ENCODE peak calls at places on chromosomes 5 and 9, in nine cellular contexts. One of them, this sample, is unnamed.
A peak's percentile ranks its signal among the peaks of the same experiment; 100 is the strongest.

GRCh38 chr9:20604561-20604960 is 17.7 kb downstream of the MLLT3 start:
- DNase-seq in iPS DF 6.9: no peak
- DNase-seq in transverse colon: no peak
- DNase-seq in cardiac muscle cell: no peak
- DNase-seq in GM23248: peak; percentile 68
- DNase-seq in body of pancreas: no peak
- DNase-seq in SJSA1: peak; percentile 43
- DNase-seq in Panc1: no peak
- DNase-seq in left lung: no peak
- DNase-seq in this sample: no peak

GRCh38 chr9:134641173-134641985 is at the start of gene COL5A1:
- DNase-seq in iPS DF 6.9: peak; percentile 68
- DNase-seq in transverse colon: peak; percentile 80
- DNase-seq in cardiac muscle cell: peak; percentile 95
- DNase-seq in GM23248: peak; percentile 98
- DNase-seq in body of pancreas: peak; percentile 71
- DNase-seq in SJSA1: peak; percentile 93
- DNase-seq in Panc1: no peak
- DNase-seq in left lung: peak; percentile 89
- DNase-seq in this sample: peak; percentile 97

GRCh38 chr5:133907075-133907474 is 61.4 kb downstream of the C5orf15 start:
- DNase-seq in iPS DF 6.9: no peak
- DNase-seq in transverse colon: no peak
- DNase-seq in cardiac muscle cell: no peak
- DNase-seq in GM23248: no peak
- DNase-seq in body of pancreas: no peak
- DNase-seq in SJSA1: no peak
- DNase-seq in Panc1: no peak
- DNase-seq in left lung: no peak
- DNase-seq in this sample: no peak

GRCh38 chr5:54387659-54388232 is 67.8 kb upstream of the HSPB3 start:
- DNase-seq in iPS DF 6.9: no peak
- DNase-seq in transverse colon: no peak
- DNase-seq in cardiac muscle cell: no peak
- DNase-seq in GM23248: peak; percentile 76
- DNase-seq in body of pancreas: no peak
- DNase-seq in SJSA1: peak; percentile 21
- DNase-seq in Panc1: no peak
- DNase-seq in left lung: no peak
- DNase-seq in this sample: no peak

GRCh38 chr9:121275781-121276658 is 8.1 kb downstream of the GSN start:
- DNase-seq in iPS DF 6.9: no peak
- DNase-seq in transverse colon: no peak
- DNase-seq in cardiac muscle cell: no peak
- DNase-seq in GM23248: no peak
- DNase-seq in body of pancreas: no peak
- DNase-seq in SJSA1: no peak
- DNase-seq in Panc1: no peak
- DNase-seq in left lung: no peak
- DNase-seq in this sample: no peak

GRCh38 chr9:123511326-123511974 is 155.5 kb downstream of the CRB2 start:
- DNase-seq in iPS DF 6.9: no peak
- DNase-seq in transverse colon: no peak
- DNase-seq in cardiac muscle cell: no peak
- DNase-seq in GM23248: no peak
- DNase-seq in body of pancreas: no peak
- DNase-seq in SJSA1: no peak
- DNase-seq in Panc1: no peak
- DNase-seq in left lung: no peak
- DNase-seq in this sample: no peak

GRCh38 chr5:56641635-56642255 is 173.6 kb upstream of the MAP3K1 start:
- DNase-seq in iPS DF 6.9: no peak
- DNase-seq in transverse colon: no peak
- DNase-seq in cardiac muscle cell: no peak
- DNase-seq in GM23248: no peak
- DNase-seq in body of pancreas: no peak
- DNase-seq in SJSA1: no peak
- DNase-seq in Panc1: no peak
- DNase-seq in left lung: no peak
- DNase-seq in this sample: no peak

GRCh38 chr9:37995348-37995737 is 73.7 kb downstream of the SHB start:
- DNase-seq in iPS DF 6.9: no peak
- DNase-seq in transverse colon: no peak
- DNase-seq in cardiac muscle cell: no peak
- DNase-seq in GM23248: no peak
- DNase-seq in body of pancreas: no peak
- DNase-seq in SJSA1: no peak
- DNase-seq in Panc1: no peak
- DNase-seq in left lung: no peak
- DNase-seq in this sample: no peak

GRCh38 chr9:91178281-91179236 is 183.2 kb downstream of the AUH start:
- DNase-seq in iPS DF 6.9: no peak
- DNase-seq in transverse colon: peak; percentile 54
- DNase-seq in cardiac muscle cell: no peak
- DNase-seq in GM23248: no peak
- DNase-seq in body of pancreas: peak; percentile 3
- DNase-seq in SJSA1: no peak
- DNase-seq in Panc1: no peak
- DNase-seq in left lung: no peak
- DNase-seq in this sample: no peak

GRCh38 chr5:139294372-139295165 is 1.0 kb downstream of the MATR3 start:
- DNase-seq in iPS DF 6.9: no peak
- DNase-seq in transverse colon: peak; percentile 78
- DNase-seq in cardiac muscle cell: peak; percentile 87
- DNase-seq in GM23248: peak; percentile 93
- DNase-seq in body of pancreas: peak; percentile 66
- DNase-seq in SJSA1: peak; percentile 96
- DNase-seq in Panc1: no peak
- DNase-seq in left lung: peak; percentile 81
- DNase-seq in this sample: peak; percentile 88

GRCh38 chr5:144531191-144531590 is 360.5 kb downstream of the KCTD16 start:
- DNase-seq in iPS DF 6.9: no peak
- DNase-seq in transverse colon: no peak
- DNase-seq in cardiac muscle cell: no peak
- DNase-seq in GM23248: no peak
- DNase-seq in body of pancreas: no peak
- DNase-seq in SJSA1: no peak
- DNase-seq in Panc1: no peak
- DNase-seq in left lung: no peak
- DNase-seq in this sample: no peak

GRCh38 chr5:76404694-76405306 is 1.7 kb downstream of the IQGAP2 start:
- DNase-seq in iPS DF 6.9: no peak
- DNase-seq in transverse colon: no peak
- DNase-seq in cardiac muscle cell: no peak
- DNase-seq in GM23248: no peak
- DNase-seq in body of pancreas: no peak
- DNase-seq in SJSA1: no peak
- DNase-seq in Panc1: no peak
- DNase-seq in left lung: no peak
- DNase-seq in this sample: no peak

GRCh38 chr9:17519761-17520160 is 59.1 kb upstream of the SH3GL2 start:
- DNase-seq in iPS DF 6.9: no peak
- DNase-seq in transverse colon: no peak
- DNase-seq in cardiac muscle cell: no peak
- DNase-seq in GM23248: peak; percentile 15
- DNase-seq in body of pancreas: no peak
- DNase-seq in SJSA1: no peak
- DNase-seq in Panc1: no peak
- DNase-seq in left lung: no peak
- DNase-seq in this sample: no peak

GRCh38 chr5:169018980-169019379 is 282.0 kb downstream of the SLIT3 start:
- DNase-seq in iPS DF 6.9: no peak
- DNase-seq in transverse colon: no peak
- DNase-seq in cardiac muscle cell: no peak
- DNase-seq in GM23248: no peak
- DNase-seq in body of pancreas: no peak
- DNase-seq in SJSA1: no peak
- DNase-seq in Panc1: no peak
- DNase-seq in left lung: no peak
- DNase-seq in this sample: no peak

GRCh38 chr9:72952914-72953313 is at the start of gene ALDH1A1:
- DNase-seq in iPS DF 6.9: no peak
- DNase-seq in transverse colon: peak; percentile 64
- DNase-seq in cardiac muscle cell: peak; percentile 39
- DNase-seq in GM23248: no peak
- DNase-seq in body of pancreas: peak; percentile 69
- DNase-seq in SJSA1: no peak
- DNase-seq in Panc1: no peak
- DNase-seq in left lung: peak; percentile 34
- DNase-seq in this sample: no peak

GRCh38 chr9:34651876-34652602 is at the start of gene IL11RA:
- DNase-seq in iPS DF 6.9: peak; percentile 92
- DNase-seq in transverse colon: peak; percentile 90
- DNase-seq in cardiac muscle cell: peak; percentile 92
- DNase-seq in GM23248: peak; percentile 84
- DNase-seq in body of pancreas: peak; percentile 64
- DNase-seq in SJSA1: peak; percentile 74
- DNase-seq in Panc1: peak; percentile 60
- DNase-seq in left lung: peak; percentile 90
- DNase-seq in this sample: peak; percentile 97

GRCh38 chr9:105258225-105258737 is 13.8 kb downstream of the SLC44A1 start:
- DNase-seq in iPS DF 6.9: no peak
- DNase-seq in transverse colon: peak; percentile 27
- DNase-seq in cardiac muscle cell: no peak
- DNase-seq in GM23248: no peak
- DNase-seq in body of pancreas: no peak
- DNase-seq in SJSA1: no peak
- DNase-seq in Panc1: no peak
- DNase-seq in left lung: no peak
- DNase-seq in this sample: no peak

GRCh38 chr5:44697025-44697424 is 111.7 kb upstream of the MRPS30 start:
- DNase-seq in iPS DF 6.9: no peak
- DNase-seq in transverse colon: no peak
- DNase-seq in cardiac muscle cell: no peak
- DNase-seq in GM23248: no peak
- DNase-seq in body of pancreas: no peak
- DNase-seq in SJSA1: no peak
- DNase-seq in Panc1: no peak
- DNase-seq in left lung: no peak
- DNase-seq in this sample: no peak

GRCh38 chr9:127825319-127826051 is 22.8 kb downstream of the FPGS start:
- DNase-seq in iPS DF 6.9: no peak
- DNase-seq in transverse colon: peak; percentile 59
- DNase-seq in cardiac muscle cell: peak; percentile 85
- DNase-seq in GM23248: no peak
- DNase-seq in body of pancreas: peak; percentile 63
- DNase-seq in SJSA1: no peak
- DNase-seq in Panc1: no peak
- DNase-seq in left lung: no peak
- DNase-seq in this sample: no peak

GRCh38 chr5:58967597-58968281 is 384.9 kb downstream of the RAB3C start:
- DNase-seq in iPS DF 6.9: no peak
- DNase-seq in transverse colon: no peak
- DNase-seq in cardiac muscle cell: no peak
- DNase-seq in GM23248: no peak
- DNase-seq in body of pancreas: no peak
- DNase-seq in SJSA1: no peak
- DNase-seq in Panc1: no peak
- DNase-seq in left lung: no peak
- DNase-seq in this sample: no peak
- H3K4me1 ChIP-seq in iPS DF 6.9: no peaks in the 10 kb centered on the region
- H3K4me1 ChIP-seq in transverse colon: peaks cover 3% of the 10 kb centered on the region
- H3K4me1 ChIP-seq in cardiac muscle cell: no peaks in the 10 kb centered on the region
- H3K4me1 ChIP-seq in GM23248: no peaks in the 10 kb centered on the region
- H3K4me1 ChIP-seq in body of pancreas: no peaks in the 10 kb centered on the region
- H3K4me1 ChIP-seq in SJSA1: no peaks in the 10 kb centered on the region
- H3K4me1 ChIP-seq in Panc1: no peaks in the 10 kb centered on the region
- H3K4me1 ChIP-seq in left lung: no peaks in the 10 kb centered on the region
- H3K4me1 ChIP-seq in this sample: no peaks in the 10 kb centered on the region

DNA sequence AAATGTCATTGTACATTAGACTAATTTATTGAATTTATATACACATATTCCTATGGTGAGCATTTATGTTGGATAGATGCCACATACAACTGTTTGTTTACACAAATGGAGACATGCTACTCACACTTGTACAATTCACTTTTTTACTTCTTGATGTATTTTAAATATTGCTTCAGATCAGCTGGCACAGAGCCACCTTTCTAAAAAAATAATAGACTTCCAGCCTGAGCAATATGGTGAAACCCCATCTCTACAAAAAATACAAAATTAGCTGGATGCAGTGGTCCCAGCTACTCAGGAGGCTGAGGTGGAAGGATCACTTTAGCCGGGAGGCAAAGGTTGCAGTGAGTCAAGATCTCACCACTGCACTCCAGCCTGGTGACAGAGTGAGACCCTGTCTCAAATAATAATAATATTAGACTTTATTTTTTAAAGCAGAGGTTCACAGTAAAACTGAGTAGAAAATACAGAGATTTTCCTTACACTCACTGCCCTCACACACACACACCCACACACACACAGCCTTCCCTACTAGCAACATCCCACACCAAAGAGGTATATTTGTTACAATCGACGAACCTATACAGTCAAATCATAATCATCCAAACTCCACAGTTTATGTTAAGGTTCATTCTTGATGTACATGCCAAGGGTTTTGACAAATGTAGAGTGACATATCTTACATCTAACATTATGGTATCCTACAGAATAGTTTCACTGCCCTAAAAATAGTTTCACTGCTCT is 16.5 kb upstream of the ADRB2 start:
- DNase-seq in iPS DF 6.9: no peak
- DNase-seq in transverse colon: no peak
- DNase-seq in cardiac muscle cell: no peak
- DNase-seq in GM23248: no peak
- DNase-seq in body of pancreas: no peak
- DNase-seq in SJSA1: no peak
- DNase-seq in Panc1: no peak
- DNase-seq in left lung: no peak
- DNase-seq in this sample: no peak
- H3K4me1 ChIP-seq in iPS DF 6.9: peaks cover 1% of the 10 kb centered on the region
- H3K4me1 ChIP-seq in transverse colon: peaks cover 32% of the 10 kb centered on the region
- H3K4me1 ChIP-seq in cardiac muscle cell: peaks cover 51% of the 10 kb centered on the region
- H3K4me1 ChIP-seq in GM23248: peaks cover 10% of the 10 kb centered on the region
- H3K4me1 ChIP-seq in body of pancreas: no peaks in the 10 kb centered on the region
- H3K4me1 ChIP-seq in SJSA1: peaks cover 14% of the 10 kb centered on the region
- H3K4me1 ChIP-seq in Panc1: peaks cover 3% of the 10 kb centered on the region
- H3K4me1 ChIP-seq in left lung: peaks cover 70% of the 10 kb centered on the region
- H3K4me1 ChIP-seq in this sample: peaks cover 9% of the 10 kb centered on the region

GRCh38 chr9:95024097-95024671 is 293.3 kb downstream of the FANCC start:
- DNase-seq in iPS DF 6.9: no peak
- DNase-seq in transverse colon: no peak
- DNase-seq in cardiac muscle cell: no peak
- DNase-seq in GM23248: peak; percentile 43
- DNase-seq in body of pancreas: peak; percentile 71
- DNase-seq in SJSA1: no peak
- DNase-seq in Panc1: no peak
- DNase-seq in left lung: no peak
- DNase-seq in this sample: peak; percentile 80
- H3K4me1 ChIP-seq in iPS DF 6.9: no peaks in the 10 kb centered on the region
- H3K4me1 ChIP-seq in transverse colon: peaks cover 95% of the 10 kb centered on the region
- H3K4me1 ChIP-seq in cardiac muscle cell: peaks cover 18% of the 10 kb centered on the region
- H3K4me1 ChIP-seq in GM23248: peaks cover 78% of the 10 kb centered on the region
- H3K4me1 ChIP-seq in body of pancreas: peaks cover 95% of the 10 kb centered on the region
- H3K4me1 ChIP-seq in SJSA1: peaks cover 55% of the 10 kb centered on the region
- H3K4me1 ChIP-seq in Panc1: peaks cover 88% of the 10 kb centered on the region
- H3K4me1 ChIP-seq in left lung: peaks cover 70% of the 10 kb centered on the region
- H3K4me1 ChIP-seq in this sample: no peaks in the 10 kb centered on the region

DNA sequence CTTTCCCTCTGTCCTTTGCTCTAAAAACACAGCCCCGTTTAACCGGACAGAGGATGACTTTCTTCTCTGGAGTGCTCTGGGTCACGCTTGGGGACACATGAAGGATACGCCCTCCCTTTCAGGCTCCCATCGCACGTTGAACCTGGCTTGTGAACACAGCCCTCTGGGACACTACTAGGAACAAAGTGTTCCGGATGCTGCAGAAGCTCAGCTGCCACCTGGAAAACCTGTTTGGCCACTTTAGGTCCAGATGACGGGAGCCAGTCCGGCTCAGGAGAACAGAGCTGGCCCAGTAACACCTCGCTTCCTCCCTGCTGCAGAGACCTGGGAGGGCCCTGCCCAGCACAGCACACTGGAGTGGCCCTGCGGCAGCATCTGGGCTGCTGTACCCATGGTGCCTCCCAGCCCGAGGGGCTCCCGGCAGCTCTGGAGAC is 60.1 kb downstream of the GADD45G start:
- DNase-seq in iPS DF 6.9: no peak
- DNase-seq in transverse colon: peak; percentile 85
- DNase-seq in cardiac muscle cell: no peak
- DNase-seq in GM23248: no peak
- DNase-seq in body of pancreas: peak; percentile 94
- DNase-seq in SJSA1: no peak
- DNase-seq in Panc1: no peak
- DNase-seq in left lung: peak; percentile 81
- DNase-seq in this sample: peak; percentile 65
- H3K4me1 ChIP-seq in iPS DF 6.9: peaks cover 11% of the 10 kb centered on the region
- H3K4me1 ChIP-seq in transverse colon: peaks cover 77% of the 10 kb centered on the region
- H3K4me1 ChIP-seq in cardiac muscle cell: peaks cover 28% of the 10 kb centered on the region
- H3K4me1 ChIP-seq in GM23248: no peaks in the 10 kb centered on the region
- H3K4me1 ChIP-seq in body of pancreas: peaks cover 97% of the 10 kb centered on the region
- H3K4me1 ChIP-seq in SJSA1: no peaks in the 10 kb centered on the region
- H3K4me1 ChIP-seq in Panc1: no peaks in the 10 kb centered on the region
- H3K4me1 ChIP-seq in left lung: peaks cover 55% of the 10 kb centered on the region
- H3K4me1 ChIP-seq in this sample: peaks cover 27% of the 10 kb centered on the region

This sample was measured in tibial artery.